ENCODE peak calls at places on chromosomes 16 and 17, in seven cellular contexts. One of them, this sample, is unnamed.
A peak's percentile ranks its signal among the peaks of the same experiment; 100 is the strongest.

GRCh38 chr16:56753410-56753809 is 23.5 kb downstream of the NUP93 start:
- DNase-seq in SJCRH30: no peak
- DNase-seq in ureter: no peak
- DNase-seq in lung: no peak
- DNase-seq in AG09309: no peak
- DNase-seq in D341Med: no peak
- DNase-seq in activated T-helper 2 cell treated with anti-CD3 and anti-CD28 coated beads, Interferon-gamma antibody, Interleukin-2, Interleukin-4, amounts not matched to agents 10 μg/mL and 5 μg/mL and 100 μg/mL, durations not matched to agents 14 hours and 24 hours and 36 hours: no peak
- DNase-seq in this sample: no peak

GRCh38 chr17:41657936-41658335 is 30.7 kb upstream of the EIF1 start:
- DNase-seq in SJCRH30: no peak
- DNase-seq in ureter: no peak
- DNase-seq in lung: no peak
- DNase-seq in AG09309: no peak
- DNase-seq in D341Med: no peak
- DNase-seq in activated T-helper 2 cell treated with anti-CD3 and anti-CD28 coated beads, Interferon-gamma antibody, Interleukin-2, Interleukin-4, amounts not matched to agents 10 μg/mL and 5 μg/mL and 100 μg/mL, durations not matched to agents 14 hours and 24 hours and 36 hours: no peak
- DNase-seq in this sample: no peak

GRCh38 chr17:59498421-59499307 is 66.7 kb upstream of the DHX40 start:
- DNase-seq in SJCRH30: no peak
- DNase-seq in ureter: no peak
- DNase-seq in lung: no peak
- DNase-seq in AG09309: no peak
- DNase-seq in D341Med: no peak
- DNase-seq in activated T-helper 2 cell treated with anti-CD3 and anti-CD28 coated beads, Interferon-gamma antibody, Interleukin-2, Interleukin-4, amounts not matched to agents 10 μg/mL and 5 μg/mL and 100 μg/mL, durations not matched to agents 14 hours and 24 hours and 36 hours: no peak
- DNase-seq in this sample: no peak

GRCh38 chr17:14150604-14151003 is 81.3 kb downstream of the COX10 start:
- DNase-seq in SJCRH30: peak; percentile 68
- DNase-seq in ureter: no peak
- DNase-seq in lung: no peak
- DNase-seq in AG09309: no peak
- DNase-seq in D341Med: no peak
- DNase-seq in activated T-helper 2 cell treated with anti-CD3 and anti-CD28 coated beads, Interferon-gamma antibody, Interleukin-2, Interleukin-4, amounts not matched to agents 10 μg/mL and 5 μg/mL and 100 μg/mL, durations not matched to agents 14 hours and 24 hours and 36 hours: no peak
- DNase-seq in this sample: no peak

GRCh38 chr17:32784113-32784512 is 92.8 kb downstream of the MYO1D start:
- DNase-seq in SJCRH30: no peak
- DNase-seq in ureter: no peak
- DNase-seq in lung: no peak
- DNase-seq in AG09309: no peak
- DNase-seq in D341Med: no peak
- DNase-seq in activated T-helper 2 cell treated with anti-CD3 and anti-CD28 coated beads, Interferon-gamma antibody, Interleukin-2, Interleukin-4, amounts not matched to agents 10 μg/mL and 5 μg/mL and 100 μg/mL, durations not matched to agents 14 hours and 24 hours and 36 hours: no peak
- DNase-seq in this sample: no peak

GRCh38 chr16:48831081-48831722 is 221.2 kb upstream of the N4BP1 start:
- DNase-seq in SJCRH30: peak; percentile 36
- DNase-seq in ureter: peak; percentile 5
- DNase-seq in lung: no peak
- DNase-seq in AG09309: no peak
- DNase-seq in D341Med: no peak
- DNase-seq in activated T-helper 2 cell treated with anti-CD3 and anti-CD28 coated beads, Interferon-gamma antibody, Interleukin-2, Interleukin-4, amounts not matched to agents 10 μg/mL and 5 μg/mL and 100 μg/mL, durations not matched to agents 14 hours and 24 hours and 36 hours: no peak
- DNase-seq in this sample: no peak

GRCh38 chr16:12661656-12662172 is 142.0 kb downstream of the CPPED1 start:
- DNase-seq in SJCRH30: peak; percentile 67
- DNase-seq in ureter: no peak
- DNase-seq in lung: no peak
- DNase-seq in AG09309: no peak
- DNase-seq in D341Med: no peak
- DNase-seq in activated T-helper 2 cell treated with anti-CD3 and anti-CD28 coated beads, Interferon-gamma antibody, Interleukin-2, Interleukin-4, amounts not matched to agents 10 μg/mL and 5 μg/mL and 100 μg/mL, durations not matched to agents 14 hours and 24 hours and 36 hours: peak; percentile 12
- DNase-seq in this sample: no peak

GRCh38 chr16:12613131-12613991 is 190.3 kb downstream of the CPPED1 start:
- DNase-seq in SJCRH30: peak; percentile 13
- DNase-seq in ureter: no peak
- DNase-seq in lung: no peak
- DNase-seq in AG09309: no peak
- DNase-seq in D341Med: no peak
- DNase-seq in activated T-helper 2 cell treated with anti-CD3 and anti-CD28 coated beads, Interferon-gamma antibody, Interleukin-2, Interleukin-4, amounts not matched to agents 10 μg/mL and 5 μg/mL and 100 μg/mL, durations not matched to agents 14 hours and 24 hours and 36 hours: no peak
- DNase-seq in this sample: no peak

GRCh38 chr16:87979352-87979751 is 28.1 kb downstream of the BANP start:
- DNase-seq in SJCRH30: no peak
- DNase-seq in ureter: no peak
- DNase-seq in lung: no peak
- DNase-seq in AG09309: no peak
- DNase-seq in D341Med: no peak
- DNase-seq in activated T-helper 2 cell treated with anti-CD3 and anti-CD28 coated beads, Interferon-gamma antibody, Interleukin-2, Interleukin-4, amounts not matched to agents 10 μg/mL and 5 μg/mL and 100 μg/mL, durations not matched to agents 14 hours and 24 hours and 36 hours: no peak
- DNase-seq in this sample: no peak

GRCh38 chr17:18038861-18039534 is at the start of the genes ATPAF2 and GID4:
- DNase-seq in SJCRH30: peak; percentile 100
- DNase-seq in ureter: peak; percentile 100
- DNase-seq in lung: peak; percentile 100
- DNase-seq in AG09309: peak; percentile 93
- DNase-seq in D341Med: peak; percentile 95
- DNase-seq in activated T-helper 2 cell treated with anti-CD3 and anti-CD28 coated beads, Interferon-gamma antibody, Interleukin-2, Interleukin-4, amounts not matched to agents 10 μg/mL and 5 μg/mL and 100 μg/mL, durations not matched to agents 14 hours and 24 hours and 36 hours: peak; percentile 100
- DNase-seq in this sample: peak; percentile 98

GRCh38 chr17:41583137-41584127 is 3.3 kb downstream of the KRT14 start:
- DNase-seq in SJCRH30: no peak
- DNase-seq in ureter: no peak
- DNase-seq in lung: no peak
- DNase-seq in AG09309: no peak
- DNase-seq in D341Med: no peak
- DNase-seq in activated T-helper 2 cell treated with anti-CD3 and anti-CD28 coated beads, Interferon-gamma antibody, Interleukin-2, Interleukin-4, amounts not matched to agents 10 μg/mL and 5 μg/mL and 100 μg/mL, durations not matched to agents 14 hours and 24 hours and 36 hours: no peak
- DNase-seq in this sample: peak; percentile 53

GRCh38 chr16:46632778-46633733 is 11.9 kb upstream of the SHCBP1 start:
- DNase-seq in SJCRH30: peak; percentile 45
- DNase-seq in ureter: no peak
- DNase-seq in lung: no peak
- DNase-seq in AG09309: no peak
- DNase-seq in D341Med: no peak
- DNase-seq in activated T-helper 2 cell treated with anti-CD3 and anti-CD28 coated beads, Interferon-gamma antibody, Interleukin-2, Interleukin-4, amounts not matched to agents 10 μg/mL and 5 μg/mL and 100 μg/mL, durations not matched to agents 14 hours and 24 hours and 36 hours: no peak
- DNase-seq in this sample: no peak

GRCh38 chr16:88196471-88197400 is 186.0 kb upstream of the ZNF469 start:
- DNase-seq in SJCRH30: no peak
- DNase-seq in ureter: peak; percentile 40
- DNase-seq in lung: no peak
- DNase-seq in AG09309: no peak
- DNase-seq in D341Med: no peak
- DNase-seq in activated T-helper 2 cell treated with anti-CD3 and anti-CD28 coated beads, Interferon-gamma antibody, Interleukin-2, Interleukin-4, amounts not matched to agents 10 μg/mL and 5 μg/mL and 100 μg/mL, durations not matched to agents 14 hours and 24 hours and 36 hours: no peak
- DNase-seq in this sample: no peak

This sample was measured in BE2C.